ENCODE peak calls at places on chromosomes 16 and 17, in five cellular contexts. F is amniotic stem cell, T is endothelial cell, E is iPS-NIHi11, L is skeletal muscle cell. A is an unnamed sample.

GRCh38 chr17:76161113-76161512 is 20.1 kb upstream of the FOXJ1 start:
- DNase-seq in F (no peak), T (no peak), E (no peak), L (no peak), A (peak; percentile 51)

GRCh38 chr17:10271004-10271620 is 72.7 kb upstream of the GAS7 start:
- DNase-seq in F (no peak), T (no peak), E (no peak), L (no peak), A (no peak)

GRCh38 chr17:47315451-47316266 is 8.1 kb upstream of the EFCAB13 start:
- DNase-seq in F (peak; percentile 88), T (peak; percentile 25), E (peak; percentile 73), L (peak; percentile 91), A (peak; percentile 65)

GRCh38 chr17:73271078-73271477 is 9.4 kb upstream of the CPSF4L start:
- DNase-seq in F (no peak), T (no peak), E (no peak), L (no peak), A (no peak)

GRCh38 chr17:7307686-7308624 is 527 bp downstream of the EIF5A start:
- DNase-seq in F (no peak), T (peak; percentile 58), E (peak; percentile 43), L (no peak), A (no peak)

GRCh38 chr17:38794221-38794620 is 5.1 kb downstream of the PIP4K2B start:
- DNase-seq in F (no peak), T (no peak), E (no peak), L (no peak), A (no peak)

GRCh38 chr17:19354123-19354522 is 8.4 kb downstream of the B9D1 start:
- DNase-seq in F (peak; percentile 87), T (no peak), E (no peak), L (peak; percentile 60), A (peak; percentile 76)

GRCh38 chr17:81811705-81812570 is 8.0 kb downstream of the GCGR start:
- DNase-seq in F (no peak), T (no peak), E (no peak), L (no peak), A (no peak)

GRCh38 chr17:58153046-58153445 is 4.9 kb downstream of the OR4D1 start:
- DNase-seq in F (no peak), T (no peak), E (no peak), L (no peak), A (no peak)

GRCh38 chr17:72465191-72466024 is 344.6 kb downstream of the SOX9 start:
- DNase-seq in F (peak; percentile 85), T (no peak), E (peak; percentile 55), L (peak; percentile 30), A (peak; percentile 97)

GRCh38 chr17:33888455-33888854 is 366.6 kb upstream of the CCL2 start:
- DNase-seq in F (no peak), T (no peak), E (no peak), L (no peak), A (peak; percentile 68)

GRCh38 chr16:30049871-30050270 is 15.7 kb upstream of the ALDOA start:
- DNase-seq in F (no peak), T (no peak), E (no peak), L (no peak), A (peak; percentile 46)

GRCh38 chr17:18257747-18258355 is 687 bp downstream of the FLII start:
- DNase-seq in F (peak; percentile 51), T (peak; percentile 67), E (peak; percentile 79), L (no peak), A (peak; percentile 45)

GRCh38 chr17:9937164-9937835 is 32.2 kb upstream of the RCVRN start:
- DNase-seq in F (no peak), T (no peak), E (no peak), L (no peak), A (no peak)

GRCh38 chr17:73727941-73728340 is 83.7 kb upstream of the SDK2 start:
- DNase-seq in F (no peak), T (no peak), E (no peak), L (no peak), A (no peak)

GRCh38 chr16:72457243-72457925 is 285.4 kb upstream of the PMFBP1 start:
- DNase-seq in F (no peak), T (no peak), E (no peak), L (no peak), A (no peak)

GRCh38 chr17:66564992-66565465 is 262.6 kb downstream of the PRKCA start:
- DNase-seq in F (no peak), T (no peak), E (peak; percentile 72), L (no peak), A (no peak)

GRCh38 chr16:83588070-83588469 is 219.7 kb upstream of the HSBP1 start:
- DNase-seq in F (no peak), T (no peak), E (no peak), L (no peak), A (peak; percentile 32)